ENCODE peak calls at places on chromosome 3, in ten cellular contexts. A is breast epithelium, P is choroid plexus epithelial cell, J is uterus, N is spleen, W is cardiac muscle cell, L is A673, G is K562, F is astrocyte of the spinal cord, S is left ventricle myocardium inferior. M is an unnamed sample.

GRCh38 chr3:127541320-127541719 is 49.2 kb downstream of the TPRA1 start:
- DNase-seq in W (no peak), J (no peak), F (no peak), G (no peak), P (no peak), A (no peak), S (no peak), L (no peak), N (no peak), M (no peak)

GRCh38 chr3:101902041-101902440 is 52.7 kb downstream of the NFKBIZ start:
- DNase-seq in J (no peak), A (no peak), G (no peak), F (peak; percentile 93), N (no peak), S (no peak), P (peak; percentile 95), W (no peak), L (peak; percentile 82), M (peak; percentile 100)

GRCh38 chr3:172356427-172356826 is 91.8 kb downstream of the GHSR start:
- DNase-seq in L (no peak), F (no peak), N (no peak), S (no peak), G (no peak), A (no peak), W (no peak), P (no peak), J (no peak), M (no peak)

GRCh38 chr3:161914703-161915102 is 418.1 kb downstream of the OTOL1 start:
- DNase-seq in F (peak; percentile 82), W (peak; percentile 64), G (peak; percentile 0), P (peak; percentile 89), J (peak; percentile 16), S (peak; percentile 22), L (peak; percentile 90), A (no peak), N (no peak), M (no peak)

GRCh38 chr3:51099794-51100542 is 285.1 kb upstream of the MANF start:
- DNase-seq in G (peak; percentile 41), N (no peak), F (peak; percentile 58), A (no peak), W (peak; percentile 78), L (peak; percentile 51), J (no peak), P (peak; percentile 70), S (peak; percentile 18), M (peak; percentile 58)

GRCh38 chr3:30642715-30643361 is 36.4 kb downstream of the TGFBR2 start:
- DNase-seq in P (no peak), S (no peak), N (no peak), J (no peak), L (no peak), F (no peak), W (no peak), G (no peak), A (no peak), M (no peak)

GRCh38 chr3:173284301-173284700 is 113.2 kb upstream of the NLGN1 start:
- DNase-seq in L (no peak), W (no peak), S (no peak), F (no peak), A (no peak), P (no peak), J (no peak), N (no peak), G (no peak), M (no peak)

GRCh38 chr3:128554465-128555097 is 61.6 kb upstream of the GATA2 start:
- DNase-seq in W (no peak), G (no peak), L (no peak), J (peak; percentile 15), F (no peak), S (no peak), N (no peak), A (peak; percentile 30), P (no peak), M (no peak)

GRCh38 chr3:161274691-161275298 is 53.7 kb downstream of the NMD3 start:
- DNase-seq in G (peak; percentile 69), W (peak; percentile 33), S (no peak), A (no peak), J (no peak), P (peak; percentile 78), L (peak; percentile 82), F (peak; percentile 60), N (no peak), M (peak; percentile 59)

GRCh38 chr3:181454451-181455027 is 257.2 kb upstream of the SOX2 start:
- DNase-seq in G (no peak), F (no peak), W (no peak), S (no peak), L (peak; percentile 9), N (no peak), A (no peak), J (no peak), P (no peak), M (no peak)

GRCh38 chr3:32493437-32494414 is 8.9 kb downstream of the CMTM6 start:
- DNase-seq in W (no peak), A (no peak), J (no peak), N (no peak), G (no peak), P (peak; percentile 13), S (no peak), L (no peak), F (no peak), M (peak; percentile 40)

GRCh38 chr3:134373942-134374790 is at the start of gene AMOTL2:
- DNase-seq in G (peak; percentile 31), J (peak; percentile 91), S (peak; percentile 91), L (peak; percentile 93), N (peak; percentile 87), W (peak; percentile 96), F (peak; percentile 98), P (peak; percentile 98), A (peak; percentile 85), M (peak; percentile 78)

GRCh38 chr3:74009961-74010859 is 385.5 kb upstream of the PDZRN3 start:
- DNase-seq in S (no peak), P (no peak), L (no peak), G (no peak), F (no peak), W (no peak), A (no peak), N (no peak), J (no peak), M (no peak)

GRCh38 chr3:52393131-52393807 is 51.6 kb downstream of the SEMA3G start:
- DNase-seq in F (no peak), W (no peak), A (no peak), N (peak; percentile 64), L (no peak), S (peak; percentile 9), J (no peak), P (no peak), G (no peak), M (no peak)

GRCh38 chr3:53224026-53224425 is 31.8 kb downstream of the TKT start:
- DNase-seq in L (no peak), F (no peak), W (no peak), N (peak; percentile 80), P (no peak), J (no peak), S (no peak), A (no peak), G (no peak), M (no peak)

GRCh38 chr3:106619-107018 is 89.9 kb upstream of the CHL1 start:
- DNase-seq in L (no peak), G (no peak), N (no peak), A (no peak), F (no peak), J (no peak), W (no peak), P (no peak), S (no peak), M (no peak)

DNA sequence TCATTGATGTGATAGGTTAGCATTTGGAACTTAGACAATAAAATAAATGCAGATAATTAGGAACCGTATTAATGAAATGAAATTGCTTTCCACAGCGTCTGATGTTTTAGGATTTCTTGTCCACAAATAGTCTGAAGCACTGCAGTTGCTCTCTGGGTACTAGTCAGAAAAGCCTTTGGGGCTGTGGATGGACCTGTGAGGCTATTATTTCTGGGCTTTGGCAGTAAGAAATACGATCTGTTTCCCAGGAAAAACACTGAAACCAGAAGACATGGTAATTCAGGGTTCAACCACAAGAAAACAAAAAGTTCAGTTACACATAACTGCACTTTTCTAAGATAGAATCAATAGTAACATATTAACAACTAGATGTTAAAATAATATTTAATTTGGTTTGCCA is 868.0 kb downstream of the ROBO1 start:
- DNase-seq in L (no peak), P (peak; percentile 32), N (no peak), W (no peak), S (no peak), G (no peak), A (no peak), F (no peak), J (no peak), M (no peak)
- TF ChIP-seq CTCF in L (no peak), P (no peak), N (no peak), W (no peak), S (no peak), G (no peak), A (no peak), F (no peak), J (no peak), M (no peak)

DNA sequence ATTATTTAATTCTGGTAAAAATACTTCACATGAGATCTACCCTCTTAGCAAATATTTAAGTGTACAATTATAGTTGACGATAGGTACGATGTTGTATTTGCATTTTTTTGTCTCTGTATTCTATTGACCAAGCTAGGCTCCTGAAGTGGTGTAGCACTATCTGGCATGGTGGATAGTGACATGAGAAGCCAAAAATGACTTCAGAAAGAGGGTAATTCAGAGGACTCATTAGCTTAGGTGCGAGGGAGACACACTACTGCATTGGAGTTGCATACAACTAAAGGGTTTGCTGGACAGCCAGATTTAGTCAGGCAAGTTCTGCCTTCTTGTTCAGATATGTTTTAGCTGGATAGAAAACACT is 50.6 kb downstream of the KBTBD8 start:
- DNase-seq in W (no peak), J (no peak), G (no peak), S (no peak), N (no peak), P (no peak), A (no peak), F (no peak), L (no peak), M (no peak)
- H3K4me3 ChIP-seq in W (no peak overlapping the region), J (no peak overlapping the region), G (no peak overlapping the region), S (no peak overlapping the region), N (no peak overlapping the region), P (no peak overlapping the region), A (no peak overlapping the region), F (no peak overlapping the region), L (no peak overlapping the region), M (no peak overlapping the region)

DNA sequence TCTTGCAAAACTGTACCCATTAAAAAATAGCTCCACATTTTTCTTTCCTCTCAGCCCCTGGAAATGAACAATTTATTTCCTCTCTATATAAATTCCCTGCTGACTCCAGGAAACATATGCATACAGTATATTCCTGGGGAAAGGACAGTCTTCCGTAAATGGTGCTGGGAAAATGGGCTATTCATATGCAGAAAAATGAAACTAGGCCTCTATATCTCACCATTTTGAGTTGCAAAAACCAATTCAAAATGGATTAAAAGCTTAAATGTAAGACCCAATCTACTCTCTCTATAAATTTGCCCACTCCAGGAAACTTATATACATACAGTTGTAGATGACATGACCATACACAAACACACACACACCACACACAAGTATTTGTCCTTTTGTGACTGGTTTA is 85.9 kb upstream of the GPR149 start:
- DNase-seq in G (no peak), W (no peak), A (no peak), J (no peak), L (no peak), F (no peak), S (no peak), P (no peak), N (no peak), M (no peak)
- TF ChIP-seq CTCF in G (no peak), W (no peak), A (no peak), J (no peak), L (no peak), F (no peak), S (no peak), P (no peak), N (no peak), M (no peak)

GRCh38 chr3:12286927-12287726 is 1.7 kb upstream of the PPARG start:
- DNase-seq in W (peak; percentile 9), S (peak; percentile 31), L (no peak), G (no peak), A (no peak), F (no peak), P (peak; percentile 29), J (peak; percentile 30), N (no peak), M (no peak)
- H3K4me3 ChIP-seq in W (peak overlapping the region; percentile 22), S (peak overlapping the region; percentile 93), L (peak overlapping the region; percentile 33), G (no peak overlapping the region), A (peak overlapping the region; percentile 91), F (peak overlapping the region; percentile 81), P (peak overlapping the region; percentile 87), J (peak overlapping the region; percentile 42), N (peak overlapping the region; percentile 24), M (peak overlapping the region; percentile 42)

M was measured in bronchial epithelial cell.